ENCODE peak calls at places on chromosomes 12 and 14, in ten cellular contexts. S is stomach; E is pancreas; P is prostate gland; U is cardiac muscle cell; A is left lung; G is lung; T is CD8-positive, alpha-beta memory T cell; B is upper lobe of right lung; V is CD8-positive, alpha-beta T cell. C is an unnamed sample. For H3K9me3, the result is how much of the 10 kb centered on the place peaks cover.

GRCh38 chr12:3216097-3216496 is 138.9 kb downstream of the TSPAN9 start:
- DNase-seq in E (no peak), T (no peak), V (no peak), A (no peak), S (no peak), B (no peak), G (no peak), U (no peak), P (no peak), C (no peak)

GRCh38 chr14:59254146-59254910 is 65.9 kb downstream of the DAAM1 start:
- DNase-seq in V (no peak), A (peak), E (peak), P (peak), T (no peak), G (peak), S (peak), B (no peak), U (no peak), C (peak)

GRCh38 chr12:75481774-75482173 is 1.2 kb downstream of the GLIPR1 start:
- DNase-seq in B (no peak), V (no peak), E (no peak), P (no peak), G (no peak), S (no peak), A (no peak), T (no peak), U (no peak), C (no peak)

GRCh38 chr14:95057851-95058250 is 99.5 kb downstream of the DICER1 start:
- DNase-seq in P (no peak), E (no peak), S (no peak), U (no peak), G (no peak), T (no peak), B (peak), A (no peak), V (no peak), C (no peak)

GRCh38 chr12:107402041-107403022 is 283.3 kb upstream of the PWP1 start:
- DNase-seq in U (peak), S (peak), A (no peak), T (peak), P (peak), B (no peak), V (peak), G (peak), E (peak), C (peak)

GRCh38 chr12:12546314-12546772 is 16.3 kb downstream of the DUSP16 start:
- DNase-seq in P (no peak), B (no peak), U (no peak), V (no peak), E (no peak), S (no peak), G (no peak), A (no peak), T (no peak), C (no peak)

GRCh38 chr12:131867891-131868675 is 26.3 kb upstream of the ULK1 start:
- DNase-seq in U (no peak), V (no peak), A (no peak), S (no peak), P (no peak), G (no peak), B (no peak), E (no peak), T (no peak), C (no peak)

GRCh38 chr12:9922429-9922828 is 9.7 kb downstream of the CLEC2A start:
- DNase-seq in T (no peak), G (no peak), P (no peak), E (no peak), S (no peak), A (no peak), V (no peak), U (no peak), B (no peak), C (no peak)

GRCh38 chr12:126051611-126052107 is 986.4 kb downstream of the AACS start:
- DNase-seq in A (no peak), S (no peak), G (no peak), E (no peak), U (no peak), T (no peak), B (no peak), V (no peak), P (no peak), C (no peak)

GRCh38 chr12:121718653-121719239 is 6.2 kb downstream of the TMEM120B start:
- DNase-seq in V (no peak), B (no peak), G (no peak), E (no peak), A (no peak), S (no peak), P (no peak), T (no peak), U (no peak), C (no peak)

GRCh38 chr12:70418101-70418500 is 52.0 kb downstream of the KCNMB4 start:
- DNase-seq in T (no peak), S (no peak), P (no peak), B (no peak), A (no peak), G (no peak), V (no peak), U (no peak), E (no peak), C (no peak)

GRCh38 chr14:65972891-65973290 is 513.3 kb upstream of the CCDC196 start:
- DNase-seq in S (no peak), A (no peak), T (no peak), E (no peak), B (no peak), P (no peak), U (no peak), V (no peak), G (no peak), C (no peak)

GRCh38 chr14:75738192-75738591 is 77.1 kb downstream of the TTLL5 start:
- DNase-seq in B (no peak), A (no peak), V (no peak), S (no peak), G (no peak), P (no peak), T (no peak), U (no peak), E (no peak), C (no peak)

GRCh38 chr14:54773171-54774006 is 129.2 kb downstream of the GCH1 start:
- DNase-seq in S (peak), G (peak), B (peak), U (peak), T (peak), V (peak), A (peak), P (peak), E (peak), C (peak)

GRCh38 chr14:104586832-104587620 is 7.5 kb downstream of the C14orf180 start:
- DNase-seq in T (no peak), A (no peak), U (no peak), S (peak), G (no peak), B (no peak), E (no peak), P (no peak), V (no peak), C (no peak)

GRCh38 chr12:41333988-41334387 is 145.9 kb downstream of the PDZRN4 start:
- DNase-seq in U (no peak), G (no peak), T (no peak), S (no peak), P (no peak), V (no peak), A (no peak), E (no peak), B (no peak), C (no peak)

GRCh38 chr14:54562334-54562733 is 4.6 kb upstream of the SAMD4A start:
- DNase-seq in S (no peak), T (no peak), A (no peak), G (no peak), P (no peak), V (no peak), B (no peak), E (no peak), U (no peak), C (no peak)

GRCh38 chr12:38110026-38110699 is 206.4 kb upstream of the ALG10B start:
- DNase-seq in B (no peak), E (no peak), V (no peak), T (no peak), U (no peak), A (no peak), G (no peak), S (no peak), P (no peak), C (no peak)

GRCh38 chr12:38116968-38117367 is 199.6 kb upstream of the ALG10B start:
- DNase-seq in A (no peak), G (no peak), V (no peak), T (no peak), P (no peak), E (no peak), U (no peak), B (no peak), S (no peak), C (no peak)

GRCh38 chr12:38118632-38119031 is 197.9 kb upstream of the ALG10B start:
- DNase-seq in A (no peak), U (no peak), B (no peak), V (no peak), T (no peak), P (no peak), S (no peak), G (no peak), E (no peak), C (no peak)

GRCh38 chr12:38113991-38114390 is 202.6 kb upstream of the ALG10B start:
- DNase-seq in S (no peak), E (no peak), B (no peak), V (no peak), U (no peak), P (no peak), T (no peak), G (no peak), A (no peak), C (no peak)
- H3K9me3 ChIP-seq in S (under half), E (under half), B (under half), V (under half), U (under half), P (under half), T (under half), G (under half), A (under half), C (under half)

DNA sequence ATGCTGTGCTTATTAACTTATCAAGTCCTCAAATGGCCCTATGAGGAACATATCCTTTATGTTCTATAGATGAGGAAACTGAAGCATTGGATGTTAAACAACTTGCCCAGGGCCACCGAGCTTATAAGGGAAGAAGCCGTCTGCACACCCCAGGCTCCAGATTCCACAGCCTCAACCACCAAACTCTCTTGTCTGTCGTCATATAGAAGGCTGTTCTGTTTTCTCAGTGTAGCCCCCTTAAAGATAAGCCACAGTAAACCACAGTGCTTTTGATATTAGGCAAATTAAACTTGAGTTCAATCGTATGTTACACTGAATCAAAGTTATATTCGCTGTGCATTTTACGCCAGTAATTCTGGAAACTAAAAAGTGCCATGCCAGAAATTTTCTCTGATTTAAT is 116.7 kb downstream of the PRKCH start:
- DNase-seq in G (no peak), P (no peak), T (no peak), E (no peak), B (no peak), V (no peak), A (no peak), U (no peak), S (no peak), C (no peak)
- H3K27ac ChIP-seq in G (no peak), P (peak), T (no peak), E (peak), B (peak), V (peak), A (peak), U (peak), S (no peak), C (no peak)

GRCh38 chr12:7788316-7788689 is 899 bp upstream of the NANOG start:
- DNase-seq in G (no peak), P (no peak), A (no peak), S (no peak), T (no peak), V (no peak), U (no peak), E (no peak), B (no peak), C (no peak)

GRCh38 chr12:7782055-7782454 is 7.1 kb upstream of the NANOG start:
- DNase-seq in V (no peak), B (no peak), G (no peak), P (no peak), S (no peak), E (no peak), A (no peak), U (no peak), T (no peak), C (no peak)

GRCh38 chr12:7787574-7788315 is 1.5 kb upstream of the NANOG start:
- DNase-seq in V (no peak), P (no peak), S (no peak), G (no peak), T (no peak), E (peak), A (no peak), U (no peak), B (no peak), C (no peak)
- H3K4me3 ChIP-seq in V (no peak), P (no peak), S (no peak), G (no peak), T (no peak), E (no peak), A (no peak), U (no peak), B (no peak), C (no peak)

GRCh38 chr14:26415618-26416123 is 182.2 kb downstream of the NOVA1 start:
- DNase-seq in E (no peak), B (no peak), A (no peak), T (no peak), U (no peak), G (no peak), V (no peak), S (peak), P (peak), C (peak)
- H3K9me3 ChIP-seq in E (under half), B (under half), A (under half), T (under half), U (under half), G (under half), V (under half), S (under half), P (under half), C (under half)

GRCh38 chr14:68164723-68165122 is 345.1 kb downstream of the RAD51B start:
- DNase-seq in T (no peak), G (no peak), U (no peak), A (no peak), B (no peak), V (no peak), E (no peak), P (no peak), S (no peak), C (no peak)
- H3K27ac ChIP-seq in T (no peak), G (no peak), U (no peak), A (no peak), B (no peak), V (no peak), E (peak), P (peak), S (peak), C (peak)

DNA sequence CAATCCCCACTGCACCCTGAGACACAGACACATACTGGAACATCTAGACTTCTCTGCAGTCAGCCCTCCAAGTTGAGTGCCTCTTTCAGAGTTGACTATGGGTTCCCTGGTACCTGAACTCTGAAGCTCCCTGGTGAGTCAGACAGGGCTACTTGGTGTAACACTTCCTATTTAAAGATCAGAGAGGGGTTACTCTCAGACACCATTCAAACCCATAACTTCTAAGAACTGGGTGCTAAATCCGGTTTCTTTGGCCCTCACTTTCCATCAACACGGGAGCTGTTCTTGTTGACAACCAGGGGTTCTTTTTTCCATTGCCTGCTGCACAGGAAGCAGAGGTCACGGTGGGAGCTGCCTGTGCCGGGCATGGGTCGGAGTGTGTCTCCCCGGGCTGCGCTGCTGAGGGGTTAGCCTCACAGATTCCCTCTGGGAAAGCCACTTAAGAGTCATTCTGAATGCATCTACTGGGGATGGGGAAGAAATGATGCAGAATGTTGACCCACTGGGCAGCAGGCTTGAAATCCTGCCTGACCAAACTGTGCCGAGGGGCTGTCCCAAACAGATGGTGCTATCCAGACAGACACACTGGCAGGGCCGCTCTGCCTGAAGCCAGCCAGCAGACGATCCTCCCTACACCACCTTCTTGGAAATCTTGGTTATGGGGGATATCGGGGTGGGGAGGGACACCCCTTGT is 74.1 kb downstream of the PITPNM2 start:
- DNase-seq in U (no peak), S (no peak), T (peak), V (peak), A (no peak), E (no peak), P (no peak), B (peak), G (no peak), C (no peak)
- H3K4me3 ChIP-seq in U (no peak), S (no peak), T (peak), V (peak), A (no peak), E (no peak), P (no peak), B (no peak), G (no peak), C (no peak)

C was measured in colonic mucosa.